ENCODE peak calls at places on chromosomes 12 and 14, in six cellular contexts. D, R, N, J, Y and X are unnamed samples.

GRCh38 chr14:64990939-64991338 is 4.2 kb downstream of the FNTB start:
- DNase-seq in D (no peak), R (no peak), N (no peak), J (no peak), Y (no peak), X (no peak)

GRCh38 chr14:90903101-90903500 is 86.9 kb upstream of the TTC7B start:
- DNase-seq in D (peak), R (peak), N (peak), J (peak), Y (peak), X (peak)

GRCh38 chr12:42261708-42262107 is 23.7 kb upstream of the YAF2 start:
- DNase-seq in D (no peak), R (no peak), N (no peak), J (no peak), Y (no peak), X (no peak)

GRCh38 chr14:55201219-55202096 is 10.1 kb upstream of the DLGAP5 start:
- DNase-seq in D (no peak), R (no peak), N (no peak), J (no peak), Y (no peak), X (no peak)

GRCh38 chr12:47946413-47947107 is 16.8 kb upstream of the TMEM106C start:
- DNase-seq in D (no peak), R (no peak), N (no peak), J (no peak), Y (no peak), X (no peak)

GRCh38 chr12:64256166-64256800 is 34.2 kb upstream of the KICS2 start:
- DNase-seq in D (peak), R (no peak), N (no peak), J (no peak), Y (peak), X (peak)

GRCh38 chr14:59093889-59094288 is 94.6 kb upstream of the DAAM1 start:
- DNase-seq in D (no peak), R (no peak), N (no peak), J (no peak), Y (no peak), X (no peak)

GRCh38 chr14:88986146-88986841 is 161.8 kb downstream of the TTC8 start:
- DNase-seq in D (no peak), R (no peak), N (no peak), J (no peak), Y (no peak), X (peak)